ENCODE peak calls at places on chromosomes 12 and 14, in six cellular contexts. Q is SK-N-DZ; T is activated gamma-delta T cell treated with Interleukin-2 at 50 U/mL for 16 hours; H is left colon; O is NCI-H1105; B is stimulated activated naive B cell treated with anti-CD40 and anti-IgM and Interleukin-4, amounts not matched to agents 10 μg/mL and 1 μg/mL and 100 μg/mL, for 72 hours. L is an unnamed sample.

GRCh38 chr12:2094597-2094996 is 41.8 kb downstream of the CACNA1C start:
- DNase-seq in B (no peak), Q (no peak), H (no peak), T (no peak), O (no peak), L (no peak)

GRCh38 chr14:31902002-31902401 is 175.1 kb upstream of the ARHGAP5 start:
- DNase-seq in O (no peak), B (no peak), H (no peak), Q (no peak), T (no peak), L (no peak)

GRCh38 chr14:99803106-99803437 is 9.9 kb downstream of the EML1 start:
- DNase-seq in B (no peak), Q (no peak), O (peak; percentile 71), T (no peak), H (no peak), L (no peak)

GRCh38 chr12:54257332-54257731 is 22.6 kb downstream of the CBX5 start:
- DNase-seq in T (no peak), O (no peak), Q (no peak), B (no peak), H (no peak), L (peak; percentile 5)

GRCh38 chr14:92729632-92730358 is 18.6 kb downstream of the LGMN start:
- DNase-seq in O (no peak), Q (no peak), H (no peak), B (no peak), T (no peak), L (peak; percentile 82)

GRCh38 chr12:40375076-40375475 is 150.3 kb downstream of the LRRK2 start:
- DNase-seq in O (no peak), T (no peak), B (no peak), Q (no peak), H (no peak), L (no peak)

GRCh38 chr12:112916270-112916669 is 9.5 kb downstream of the OAS1 start:
- DNase-seq in B (no peak), O (peak; percentile 47), T (no peak), Q (no peak), H (peak; percentile 30), L (no peak)

GRCh38 chr12:15155271-15155670 is 65.9 kb downstream of the RERG start:
- DNase-seq in H (no peak), O (peak; percentile 66), T (no peak), Q (no peak), B (no peak), L (peak; percentile 46)

GRCh38 chr14:103491691-103492090 is 30.9 kb downstream of the CKB start:
- DNase-seq in T (no peak), B (no peak), Q (no peak), O (no peak), H (no peak), L (no peak)

L was measured in astrocyte of the hippocampus.